ENCODE peak calls at places on chromosomes 6 and 20, in nine cellular contexts. U is adrenal gland, X is H1, J is AG04450, T is iPS DF 6.9, C is prostate gland, L is neuronal stem cell, D is heart right ventricle, O is transverse colon. A is an unnamed sample.
A peak's percentile ranks its signal among the peaks of the same experiment; 100 is the strongest.

GRCh38 chr20:31926493-31926892 is 25.4 kb downstream of the PDRG1 start:
- DNase-seq in U (no peak), X (no peak), J (no peak), T (no peak), C (no peak), L (no peak), D (no peak), O (no peak), A (no peak)

GRCh38 chr20:46694484-46694883 is 5.2 kb upstream of the TP53RK start:
- DNase-seq in U (no peak), X (no peak), J (no peak), T (no peak), C (no peak), L (no peak), D (no peak), O (no peak), A (no peak)

GRCh38 chr6:101294676-101295075 is 98.8 kb upstream of the GRIK2 start:
- DNase-seq in U (no peak), X (no peak), J (no peak), T (no peak), C (no peak), L (no peak), D (no peak), O (no peak), A (no peak)

GRCh38 chr20:35776513-35777101 is 4.8 kb downstream of the PHF20 start:
- DNase-seq in U (peak; percentile 70), X (no peak), J (no peak), T (no peak), C (peak; percentile 75), L (no peak), D (peak; percentile 57), O (peak; percentile 50), A (no peak)

GRCh38 chr6:140009286-140009685 is 634.8 kb upstream of the CITED2 start:
- DNase-seq in U (no peak), X (no peak), J (no peak), T (no peak), C (no peak), L (no peak), D (no peak), O (no peak), A (no peak)

GRCh38 chr20:10492065-10492464 is 57.0 kb downstream of the SLX4IP start:
- DNase-seq in U (no peak), X (no peak), J (no peak), T (no peak), C (no peak), L (no peak), D (no peak), O (no peak), A (no peak)

GRCh38 chr20:36717657-36718056 is 28.2 kb downstream of the NDRG3 start:
- DNase-seq in U (no peak), X (no peak), J (no peak), T (no peak), C (no peak), L (no peak), D (no peak), O (peak; percentile 8), A (peak; percentile 5)

GRCh38 chr20:47951521-47951951 is 166.3 kb upstream of the SULF2 start:
- DNase-seq in U (no peak), X (no peak), J (no peak), T (no peak), C (no peak), L (no peak), D (no peak), O (no peak), A (no peak)

GRCh38 chr20:20459726-20460125 is 91.8 kb downstream of the INSM1 start:
- DNase-seq in U (no peak), X (no peak), J (no peak), T (no peak), C (no peak), L (no peak), D (no peak), O (no peak), A (no peak)

GRCh38 chr20:57369601-57370000 is 18.5 kb downstream of the RAE1 start:
- DNase-seq in U (no peak), X (no peak), J (no peak), T (no peak), C (no peak), L (no peak), D (no peak), O (no peak), A (no peak)

GRCh38 chr20:1897965-1898464 is 2.8 kb downstream of the SIRPA start:
- DNase-seq in U (peak; percentile 53), X (no peak), J (no peak), T (no peak), C (no peak), L (no peak), D (no peak), O (peak; percentile 47), A (no peak)

GRCh38 chr20:9838378-9839295 is at the start of gene PAK5:
- DNase-seq in U (peak; percentile 90), X (peak; percentile 85), J (no peak), T (peak; percentile 78), C (peak; percentile 82), L (peak; percentile 89), D (peak; percentile 8), O (no peak), A (no peak)

GRCh38 chr20:44540834-44541233 is 19.0 kb upstream of the SERINC3 start:
- DNase-seq in U (no peak), X (no peak), J (peak; percentile 32), T (no peak), C (no peak), L (no peak), D (no peak), O (no peak), A (no peak)
- H3K27ac ChIP-seq in U (peak overlapping the region; percentile 78), X (no peak overlapping the region), J (no peak overlapping the region), T (no peak overlapping the region), C (no peak overlapping the region), L (no peak overlapping the region), D (no peak overlapping the region), O (peak overlapping the region; percentile 67), A (no peak overlapping the region)

GRCh38 chr20:4942336-4942735 is 59.0 kb downstream of the SLC23A2 start:
- DNase-seq in U (no peak), X (no peak), J (peak; percentile 83), T (no peak), C (no peak), L (no peak), D (no peak), O (no peak), A (no peak)
- H3K4me3 ChIP-seq in U (no peak overlapping the region), X (no peak overlapping the region), J (no peak overlapping the region), T (no peak overlapping the region), C (no peak overlapping the region), L (no peak overlapping the region), D (no peak overlapping the region), O (no peak overlapping the region), A (no peak overlapping the region)

GRCh38 chr20:24615353-24615752 is 145.9 kb downstream of the SYNDIG1 start:
- DNase-seq in U (no peak), X (no peak), J (no peak), T (no peak), C (no peak), L (no peak), D (no peak), O (no peak), A (no peak)

GRCh38 chr20:24617757-24618450 is 148.5 kb downstream of the SYNDIG1 start:
- DNase-seq in U (no peak), X (no peak), J (no peak), T (no peak), C (no peak), L (no peak), D (no peak), O (no peak), A (no peak)

GRCh38 chr20:24616258-24617079 is 147.0 kb downstream of the SYNDIG1 start:
- DNase-seq in U (no peak), X (no peak), J (no peak), T (no peak), C (no peak), L (no peak), D (no peak), O (no peak), A (no peak)

GRCh38 chr20:24618739-24619138 is 149.3 kb downstream of the SYNDIG1 start:
- DNase-seq in U (no peak), X (no peak), J (no peak), T (no peak), C (no peak), L (no peak), D (no peak), O (no peak), A (no peak)

DNA sequence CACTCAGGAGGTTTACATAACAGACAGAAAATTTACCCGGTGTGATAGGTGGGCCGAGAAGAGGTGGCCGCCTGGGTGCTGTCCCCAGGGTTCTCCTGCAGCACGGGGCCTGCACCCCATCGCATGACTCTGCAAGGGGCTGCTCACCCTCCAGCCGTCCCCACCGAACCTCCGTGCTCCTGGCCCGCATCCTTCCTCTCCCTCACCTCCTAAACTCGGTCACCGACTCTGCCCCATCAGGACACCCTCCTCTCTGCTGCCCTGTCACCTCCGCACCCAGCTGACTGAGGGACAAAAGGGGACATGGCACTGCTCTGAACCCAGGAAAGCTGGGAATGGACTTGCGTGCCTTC is 147.6 kb downstream of the SYNDIG1 start:
- DNase-seq in U (no peak), X (no peak), J (no peak), T (no peak), C (no peak), L (no peak), D (no peak), O (no peak), A (no peak)
- H3K27me3 ChIP-seq in U (no peaks in the 10 kb centered on the region), X (no peaks in the 10 kb centered on the region), J (peaks cover 19% of the 10 kb centered on the region), T (no peaks in the 10 kb centered on the region), C (peaks cover 2% of the 10 kb centered on the region), L (no peaks in the 10 kb centered on the region), D (no peaks in the 10 kb centered on the region), O (no peaks in the 10 kb centered on the region), A (peaks cover 5% of the 10 kb centered on the region)

GRCh38 chr6:163548624-163549023 is 134.1 kb downstream of the QKI start:
- DNase-seq in U (no peak), X (no peak), J (no peak), T (no peak), C (no peak), L (no peak), D (no peak), O (no peak), A (no peak)

GRCh38 chr6:163554663-163555062 is 140.1 kb downstream of the QKI start:
- DNase-seq in U (peak; percentile 51), X (no peak), J (no peak), T (no peak), C (no peak), L (no peak), D (no peak), O (peak; percentile 51), A (no peak)

DNA sequence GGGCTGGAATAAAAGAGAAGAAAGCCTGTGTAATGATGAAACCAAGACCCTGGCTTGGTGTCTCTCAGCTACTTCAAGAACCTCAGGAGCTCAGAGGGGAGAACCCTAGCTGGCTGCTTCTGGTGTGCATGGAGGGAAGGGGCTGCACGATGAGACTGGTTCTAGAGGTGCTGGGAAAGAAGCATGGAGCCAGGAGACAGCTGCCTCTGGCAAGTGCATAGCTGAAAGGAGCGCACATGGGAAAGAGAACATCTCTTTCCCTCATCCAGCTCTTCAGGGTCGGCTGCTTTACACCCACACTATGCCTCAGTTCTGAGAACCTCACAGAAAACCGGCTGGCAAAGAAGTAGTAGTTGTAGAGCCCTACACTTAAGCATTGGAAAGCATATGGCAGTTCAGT is 139.5 kb downstream of the QKI start:
- DNase-seq in U (no peak), X (no peak), J (no peak), T (no peak), C (no peak), L (no peak), D (no peak), O (no peak), A (no peak)
- H3K27ac ChIP-seq in U (no peak overlapping the region), X (no peak overlapping the region), J (no peak overlapping the region), T (no peak overlapping the region), C (no peak overlapping the region), L (no peak overlapping the region), D (peak overlapping the region; percentile 49), O (no peak overlapping the region), A (no peak overlapping the region)

A was measured in Panc1.